ENCODE peak calls at places on chromosomes 2 and 18, in four cellular contexts. U, S, D and X are unnamed samples.
A peak's percentile ranks its signal among the peaks of the same experiment; 100 is the strongest.

GRCh38 chr2:179686069-179686468 is 175.3 kb downstream of the ZNF385B start:
- DNase-seq in D (no peak), S (no peak), U (no peak), X (no peak)

GRCh38 chr2:188598551-188598950 is 306.9 kb downstream of the GULP1 start:
- DNase-seq in D (no peak), S (peak; percentile 46), U (no peak), X (no peak)

GRCh38 chr2:63878486-63878885 is 36.8 kb downstream of the UGP2 start:
- DNase-seq in U (no peak), S (no peak), D (no peak), X (no peak)

GRCh38 chr2:241900251-241901017 is 30.9 kb downstream of the RTP5 start:
- DNase-seq in D (no peak), U (no peak), S (no peak), X (peak; percentile 48)

GRCh38 chr2:237700583-237701032 is 73.2 kb downstream of the LRRFIP1 start:
- DNase-seq in S (peak; percentile 78), D (no peak), U (no peak), X (peak; percentile 61)

GRCh38 chr18:79922971-79923411 is 28.5 kb downstream of the SLC66A2 start:
- DNase-seq in U (no peak), S (no peak), D (no peak), X (no peak)

GRCh38 chr2:104078431-104079157 is 775.3 kb upstream of the POU3F3 start:
- DNase-seq in S (no peak), U (no peak), D (no peak), X (peak; percentile 39)

GRCh38 chr18:54671291-54671881 is 80.3 kb downstream of the DYNAP start:
- DNase-seq in U (peak; percentile 70), S (peak; percentile 62), D (no peak), X (no peak)

GRCh38 chr2:18825856-18826255 is 236.5 kb upstream of the NT5C1B start:
- DNase-seq in U (no peak), D (no peak), S (no peak), X (no peak)

GRCh38 chr2:36670881-36671595 is 25.5 kb upstream of the VIT start:
- DNase-seq in U (peak; percentile 39), S (peak; percentile 20), D (no peak), X (no peak)

GRCh38 chr18:55018602-55019001 is 59.3 kb upstream of the CCDC68 start:
- DNase-seq in U (peak; percentile 82), D (no peak), S (peak; percentile 69), X (no peak)